ENCODE peak calls at places on chromosomes 1 and 21, in seven cellular contexts. One of them, this sample, is unnamed. For H3K9me3 and H3K36me3, the result is how much of the 10 kb centered on the place peaks cover.

GRCh38 chr1:205354259-205354904 is 2.3 kb downstream of the KLHDC8A start:
- DNase-seq in small intestine: peak
- DNase-seq in adrenal gland: peak
- DNase-seq in cardiac muscle cell: peak
- DNase-seq in fibroblast of lung: peak
- DNase-seq in IMR-90: peak
- DNase-seq in naive thymus-derived CD4-positive, alpha-beta T cell: peak
- DNase-seq in this sample: peak

GRCh38 chr1:155134858-155135415 is 715 bp upstream of the SLC50A1 start:
- DNase-seq in adrenal gland: peak
- DNase-seq in naive thymus-derived CD4-positive, alpha-beta T cell: no peak
- DNase-seq in fibroblast of lung: peak
- DNase-seq in IMR-90: peak
- DNase-seq in cardiac muscle cell: peak
- DNase-seq in small intestine: peak
- DNase-seq in this sample: peak

GRCh38 chr1:59738152-59738551 is 76.6 kb upstream of the HOOK1 start:
- DNase-seq in adrenal gland: no peak
- DNase-seq in cardiac muscle cell: no peak
- DNase-seq in fibroblast of lung: peak
- DNase-seq in IMR-90: peak
- DNase-seq in small intestine: no peak
- DNase-seq in naive thymus-derived CD4-positive, alpha-beta T cell: no peak
- DNase-seq in this sample: peak

GRCh38 chr1:3366181-3367051 is 88.0 kb upstream of the ARHGEF16 start:
- DNase-seq in IMR-90: peak
- DNase-seq in cardiac muscle cell: no peak
- DNase-seq in adrenal gland: no peak
- DNase-seq in small intestine: no peak
- DNase-seq in naive thymus-derived CD4-positive, alpha-beta T cell: no peak
- DNase-seq in fibroblast of lung: peak
- DNase-seq in this sample: no peak

GRCh38 chr1:219805191-219805590 is 123.2 kb downstream of the SLC30A10 start:
- DNase-seq in IMR-90: no peak
- DNase-seq in naive thymus-derived CD4-positive, alpha-beta T cell: no peak
- DNase-seq in adrenal gland: no peak
- DNase-seq in fibroblast of lung: no peak
- DNase-seq in small intestine: no peak
- DNase-seq in cardiac muscle cell: no peak
- DNase-seq in this sample: no peak

GRCh38 chr1:3320246-3321152 is 134.0 kb upstream of the ARHGEF16 start:
- DNase-seq in cardiac muscle cell: no peak
- DNase-seq in small intestine: peak
- DNase-seq in naive thymus-derived CD4-positive, alpha-beta T cell: no peak
- DNase-seq in adrenal gland: no peak
- DNase-seq in IMR-90: peak
- DNase-seq in fibroblast of lung: no peak
- DNase-seq in this sample: peak

GRCh38 chr1:185488673-185489311 is 171.7 kb upstream of the IVNS1ABP start:
- DNase-seq in cardiac muscle cell: no peak
- DNase-seq in small intestine: peak
- DNase-seq in IMR-90: no peak
- DNase-seq in fibroblast of lung: no peak
- DNase-seq in naive thymus-derived CD4-positive, alpha-beta T cell: no peak
- DNase-seq in adrenal gland: peak
- DNase-seq in this sample: no peak

GRCh38 chr1:41498809-41499208 is 14.3 kb upstream of the EDN2 start:
- DNase-seq in naive thymus-derived CD4-positive, alpha-beta T cell: no peak
- DNase-seq in fibroblast of lung: peak
- DNase-seq in adrenal gland: peak
- DNase-seq in small intestine: peak
- DNase-seq in cardiac muscle cell: no peak
- DNase-seq in IMR-90: peak
- DNase-seq in this sample: peak

GRCh38 chr1:39102537-39103320 is 76.6 kb downstream of the NDUFS5 start:
- DNase-seq in adrenal gland: peak
- DNase-seq in IMR-90: peak
- DNase-seq in fibroblast of lung: peak
- DNase-seq in cardiac muscle cell: peak
- DNase-seq in naive thymus-derived CD4-positive, alpha-beta T cell: peak
- DNase-seq in small intestine: peak
- DNase-seq in this sample: no peak

GRCh38 chr1:218034464-218034863 is 250.6 kb upstream of the RRP15 start:
- DNase-seq in IMR-90: no peak
- DNase-seq in adrenal gland: no peak
- DNase-seq in fibroblast of lung: no peak
- DNase-seq in cardiac muscle cell: no peak
- DNase-seq in small intestine: no peak
- DNase-seq in naive thymus-derived CD4-positive, alpha-beta T cell: no peak
- DNase-seq in this sample: no peak

GRCh38 chr1:65175171-65176070 is 27.4 kb downstream of the AK4 start:
- DNase-seq in small intestine: no peak
- DNase-seq in IMR-90: peak
- DNase-seq in naive thymus-derived CD4-positive, alpha-beta T cell: no peak
- DNase-seq in cardiac muscle cell: peak
- DNase-seq in fibroblast of lung: peak
- DNase-seq in adrenal gland: no peak
- DNase-seq in this sample: peak

GRCh38 chr1:52403566-52404115 is 582 bp downstream of the ORC1 start:
- DNase-seq in fibroblast of lung: peak
- DNase-seq in IMR-90: peak
- DNase-seq in adrenal gland: peak
- DNase-seq in naive thymus-derived CD4-positive, alpha-beta T cell: peak
- DNase-seq in cardiac muscle cell: no peak
- DNase-seq in small intestine: peak
- DNase-seq in this sample: peak

GRCh38 chr1:193185861-193186714 is at the start of gene B3GALT2:
- DNase-seq in cardiac muscle cell: peak
- DNase-seq in adrenal gland: no peak
- DNase-seq in IMR-90: peak
- DNase-seq in naive thymus-derived CD4-positive, alpha-beta T cell: peak
- DNase-seq in small intestine: peak
- DNase-seq in fibroblast of lung: peak
- DNase-seq in this sample: peak

GRCh38 chr1:236204656-236205055 is 62.3 kb downstream of the GPR137B start:
- DNase-seq in small intestine: peak
- DNase-seq in adrenal gland: no peak
- DNase-seq in fibroblast of lung: no peak
- DNase-seq in cardiac muscle cell: no peak
- DNase-seq in IMR-90: peak
- DNase-seq in naive thymus-derived CD4-positive, alpha-beta T cell: no peak
- DNase-seq in this sample: no peak

GRCh38 chr1:27658951-27659496 is 13.0 kb downstream of the IFI6 start:
- DNase-seq in adrenal gland: peak
- DNase-seq in fibroblast of lung: peak
- DNase-seq in IMR-90: peak
- DNase-seq in small intestine: no peak
- DNase-seq in cardiac muscle cell: no peak
- DNase-seq in naive thymus-derived CD4-positive, alpha-beta T cell: no peak
- DNase-seq in this sample: peak

GRCh38 chr1:30460661-30461060 is 262.7 kb downstream of the MATN1 start:
- DNase-seq in small intestine: no peak
- DNase-seq in cardiac muscle cell: no peak
- DNase-seq in naive thymus-derived CD4-positive, alpha-beta T cell: no peak
- DNase-seq in IMR-90: no peak
- DNase-seq in adrenal gland: no peak
- DNase-seq in fibroblast of lung: no peak
- DNase-seq in this sample: no peak

GRCh38 chr1:153803479-153804056 is 28.4 kb downstream of the SLC27A3 start:
- DNase-seq in cardiac muscle cell: no peak
- DNase-seq in naive thymus-derived CD4-positive, alpha-beta T cell: no peak
- DNase-seq in fibroblast of lung: no peak
- DNase-seq in IMR-90: no peak
- DNase-seq in adrenal gland: no peak
- DNase-seq in small intestine: no peak
- DNase-seq in this sample: no peak

GRCh38 chr21:44666401-44667320 is at the start of gene KRTAP12-2:
- DNase-seq in fibroblast of lung: no peak
- DNase-seq in adrenal gland: no peak
- DNase-seq in IMR-90: no peak
- DNase-seq in naive thymus-derived CD4-positive, alpha-beta T cell: no peak
- DNase-seq in cardiac muscle cell: no peak
- DNase-seq in small intestine: no peak
- DNase-seq in this sample: peak

GRCh38 chr1:223556414-223557124 is 108.9 kb downstream of the CAPN8 start:
- DNase-seq in cardiac muscle cell: peak
- DNase-seq in naive thymus-derived CD4-positive, alpha-beta T cell: no peak
- DNase-seq in IMR-90: peak
- DNase-seq in adrenal gland: peak
- DNase-seq in fibroblast of lung: peak
- DNase-seq in small intestine: peak
- DNase-seq in this sample: peak

GRCh38 chr1:57131701-57132394 is 166.0 kb upstream of the C8B start:
- DNase-seq in IMR-90: peak
- DNase-seq in naive thymus-derived CD4-positive, alpha-beta T cell: no peak
- DNase-seq in adrenal gland: peak
- DNase-seq in small intestine: no peak
- DNase-seq in cardiac muscle cell: no peak
- DNase-seq in fibroblast of lung: peak
- DNase-seq in this sample: peak

GRCh38 chr1:205772607-205773032 is 2.7 kb downstream of the RAB29 start:
- DNase-seq in cardiac muscle cell: no peak
- DNase-seq in adrenal gland: no peak
- DNase-seq in fibroblast of lung: no peak
- DNase-seq in naive thymus-derived CD4-positive, alpha-beta T cell: no peak
- DNase-seq in small intestine: no peak
- DNase-seq in IMR-90: peak
- DNase-seq in this sample: no peak

GRCh38 chr1:50417946-50418599 is 5.2 kb downstream of the DMRTA2 start:
- DNase-seq in cardiac muscle cell: no peak
- DNase-seq in fibroblast of lung: no peak
- DNase-seq in naive thymus-derived CD4-positive, alpha-beta T cell: no peak
- DNase-seq in IMR-90: no peak
- DNase-seq in adrenal gland: no peak
- DNase-seq in small intestine: no peak
- DNase-seq in this sample: no peak

GRCh38 chr1:80392529-80392928 is 1386.0 kb upstream of the ADGRL4 start:
- DNase-seq in fibroblast of lung: peak
- DNase-seq in IMR-90: no peak
- DNase-seq in small intestine: no peak
- DNase-seq in adrenal gland: no peak
- DNase-seq in cardiac muscle cell: no peak
- DNase-seq in naive thymus-derived CD4-positive, alpha-beta T cell: no peak
- DNase-seq in this sample: no peak

GRCh38 chr1:61436016-61436415 is 288.9 kb downstream of the TM2D1 start:
- DNase-seq in small intestine: no peak
- DNase-seq in cardiac muscle cell: no peak
- DNase-seq in fibroblast of lung: no peak
- DNase-seq in adrenal gland: no peak
- DNase-seq in IMR-90: no peak
- DNase-seq in naive thymus-derived CD4-positive, alpha-beta T cell: no peak
- DNase-seq in this sample: no peak

GRCh38 chr1:8184301-8184700 is 133.6 kb upstream of the SLC45A1 start:
- DNase-seq in small intestine: no peak
- DNase-seq in IMR-90: no peak
- DNase-seq in cardiac muscle cell: no peak
- DNase-seq in adrenal gland: no peak
- DNase-seq in naive thymus-derived CD4-positive, alpha-beta T cell: no peak
- DNase-seq in fibroblast of lung: no peak
- DNase-seq in this sample: no peak

GRCh38 chr1:9291914-9292360 is 757 bp upstream of the SPSB1 start:
- DNase-seq in naive thymus-derived CD4-positive, alpha-beta T cell: no peak
- DNase-seq in small intestine: peak
- DNase-seq in fibroblast of lung: peak
- DNase-seq in IMR-90: peak
- DNase-seq in cardiac muscle cell: no peak
- DNase-seq in adrenal gland: no peak
- DNase-seq in this sample: peak

GRCh38 chr1:232806071-232806510 is 875 bp downstream of the MAP10 start:
- DNase-seq in adrenal gland: no peak
- DNase-seq in small intestine: no peak
- DNase-seq in naive thymus-derived CD4-positive, alpha-beta T cell: no peak
- DNase-seq in IMR-90: no peak
- DNase-seq in fibroblast of lung: no peak
- DNase-seq in cardiac muscle cell: no peak
- DNase-seq in this sample: no peak

GRCh38 chr1:151975311-151976014 is 18.2 kb downstream of the S100A10 start:
- DNase-seq in small intestine: peak
- DNase-seq in adrenal gland: no peak
- DNase-seq in fibroblast of lung: no peak
- DNase-seq in cardiac muscle cell: no peak
- DNase-seq in naive thymus-derived CD4-positive, alpha-beta T cell: no peak
- DNase-seq in IMR-90: no peak
- DNase-seq in this sample: no peak

GRCh38 chr21:14492890-14493289 is 53.2 kb downstream of the SAMSN1 start:
- DNase-seq in naive thymus-derived CD4-positive, alpha-beta T cell: no peak
- DNase-seq in small intestine: no peak
- DNase-seq in cardiac muscle cell: peak
- DNase-seq in IMR-90: no peak
- DNase-seq in adrenal gland: no peak
- DNase-seq in fibroblast of lung: no peak
- DNase-seq in this sample: no peak

GRCh38 chr1:86247553-86248279 is 91.1 kb upstream of the COL24A1 start:
- DNase-seq in adrenal gland: no peak
- DNase-seq in small intestine: no peak
- DNase-seq in IMR-90: peak
- DNase-seq in cardiac muscle cell: no peak
- DNase-seq in naive thymus-derived CD4-positive, alpha-beta T cell: no peak
- DNase-seq in fibroblast of lung: no peak
- DNase-seq in this sample: peak
- H3K4me3 ChIP-seq in adrenal gland: no peak
- H3K4me3 ChIP-seq in small intestine: no peak
- H3K4me3 ChIP-seq in IMR-90: no peak
- H3K4me3 ChIP-seq in cardiac muscle cell: no peak
- H3K4me3 ChIP-seq in naive thymus-derived CD4-positive, alpha-beta T cell: no peak
- H3K4me3 ChIP-seq in fibroblast of lung: no peak
- H3K4me3 ChIP-seq in this sample: peak

GRCh38 chr21:39664586-39664985 is 51.8 kb downstream of the B3GALT5 start:
- DNase-seq in cardiac muscle cell: no peak
- DNase-seq in IMR-90: no peak
- DNase-seq in small intestine: no peak
- DNase-seq in adrenal gland: no peak
- DNase-seq in naive thymus-derived CD4-positive, alpha-beta T cell: no peak
- DNase-seq in fibroblast of lung: no peak
- DNase-seq in this sample: no peak
- H3K9me3 ChIP-seq in cardiac muscle cell: under half
- H3K9me3 ChIP-seq in IMR-90: under half
- H3K9me3 ChIP-seq in small intestine: under half
- H3K9me3 ChIP-seq in adrenal gland: under half
- H3K9me3 ChIP-seq in naive thymus-derived CD4-positive, alpha-beta T cell: under half
- H3K9me3 ChIP-seq in fibroblast of lung: under half
- H3K9me3 ChIP-seq in this sample: under half

DNA sequence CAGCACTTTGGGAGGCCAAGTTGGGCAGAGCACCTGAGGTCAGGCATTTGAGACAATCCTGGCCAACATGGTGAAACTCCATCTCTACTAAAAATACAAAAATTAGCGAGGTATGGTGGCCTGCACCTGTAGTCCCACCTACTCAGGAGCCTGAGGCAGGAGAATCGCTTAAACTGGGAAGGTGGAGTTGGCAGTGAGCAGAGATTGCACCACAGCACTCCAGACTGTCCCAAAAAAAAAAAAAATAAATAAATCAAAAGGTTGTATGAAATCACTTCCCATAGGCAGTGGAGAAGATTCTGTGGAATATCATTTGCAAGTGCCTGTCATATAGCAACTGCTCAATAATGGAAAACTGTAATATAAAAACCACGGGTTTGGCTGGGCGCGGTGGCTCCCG is 65.1 kb upstream of the SERBP1 start:
- DNase-seq in naive thymus-derived CD4-positive, alpha-beta T cell: no peak
- DNase-seq in adrenal gland: no peak
- DNase-seq in IMR-90: no peak
- DNase-seq in fibroblast of lung: no peak
- DNase-seq in cardiac muscle cell: no peak
- DNase-seq in small intestine: no peak
- DNase-seq in this sample: no peak
- H3K36me3 ChIP-seq in naive thymus-derived CD4-positive, alpha-beta T cell: under half
- H3K36me3 ChIP-seq in adrenal gland: under half
- H3K36me3 ChIP-seq in IMR-90: under half
- H3K36me3 ChIP-seq in fibroblast of lung: under half
- H3K36me3 ChIP-seq in cardiac muscle cell: under half
- H3K36me3 ChIP-seq in small intestine: under half
- H3K36me3 ChIP-seq in this sample: under half

GRCh38 chr1:101239095-101240040 is 2.5 kb downstream of the S1PR1 start:
- DNase-seq in adrenal gland: no peak
- DNase-seq in small intestine: no peak
- DNase-seq in fibroblast of lung: peak
- DNase-seq in naive thymus-derived CD4-positive, alpha-beta T cell: peak
- DNase-seq in cardiac muscle cell: no peak
- DNase-seq in IMR-90: no peak
- DNase-seq in this sample: peak
- H3K4me3 ChIP-seq in adrenal gland: no peak
- H3K4me3 ChIP-seq in small intestine: no peak
- H3K4me3 ChIP-seq in fibroblast of lung: peak
- H3K4me3 ChIP-seq in naive thymus-derived CD4-positive, alpha-beta T cell: peak
- H3K4me3 ChIP-seq in cardiac muscle cell: no peak
- H3K4me3 ChIP-seq in IMR-90: no peak
- H3K4me3 ChIP-seq in this sample: peak

This sample was measured in MG63.